ENCODE peak calls at places on chromosomes 3 and 15, in six cellular contexts. M is aorta, G is DND-41, J is MM.1S, P is fibroblast of lung, C is A549. V is an unnamed sample.

GRCh38 chr3:184656991-184657669 is 54.7 kb downstream of the MAGEF1 start:
- DNase-seq in G (no peak), J (no peak), M (no peak), C (no peak), P (peak; percentile 97), V (no peak)

GRCh38 chr15:98981851-98982722 is 25.5 kb downstream of the PGPEP1L start:
- DNase-seq in P (peak; percentile 41), C (no peak), J (no peak), M (no peak), G (no peak), V (no peak)

GRCh38 chr3:150756491-150757059 is 6.4 kb downstream of the SIAH2 start:
- DNase-seq in C (no peak), P (no peak), G (no peak), J (no peak), M (no peak), V (no peak)

GRCh38 chr3:177362646-177363045 is 165.4 kb upstream of the TBL1XR1 start:
- DNase-seq in P (no peak), M (no peak), J (peak; percentile 6), G (no peak), C (no peak), V (no peak)

GRCh38 chr15:25905140-25905539 is 42.0 kb upstream of the ATP10A start:
- DNase-seq in G (no peak), C (peak; percentile 28), M (no peak), J (no peak), P (peak; percentile 88), V (no peak)

GRCh38 chr3:42128526-42128925 is 37.4 kb downstream of the TRAK1 start:
- DNase-seq in G (no peak), M (no peak), J (no peak), C (no peak), P (no peak), V (no peak)

GRCh38 chr3:106261915-106262683 is 393.3 kb upstream of the CBLB start:
- DNase-seq in C (no peak), P (peak; percentile 93), J (no peak), G (no peak), M (no peak), V (no peak)

GRCh38 chr3:80688814-80689213 is 921.0 kb upstream of the ROBO1 start:
- DNase-seq in M (no peak), J (peak; percentile 19), C (peak; percentile 52), P (peak; percentile 24), G (no peak), V (no peak)

GRCh38 chr3:33355611-33356010 is 78.4 kb downstream of the FBXL2 start:
- DNase-seq in C (peak; percentile 36), P (peak; percentile 77), M (no peak), J (no peak), G (no peak), V (no peak)

GRCh38 chr15:22980189-22981136 is at the start of gene CYFIP1:
- DNase-seq in M (peak; percentile 96), C (peak; percentile 84), J (peak; percentile 53), G (no peak), P (peak; percentile 88), V (no peak)

GRCh38 chr3:111751961-111752360 is 107.1 kb upstream of the PHLDB2 start:
- DNase-seq in C (no peak), J (no peak), G (no peak), P (peak; percentile 93), M (no peak), V (no peak)

GRCh38 chr3:111735271-111735758 is 123.8 kb upstream of the PHLDB2 start:
- DNase-seq in M (no peak), P (peak; percentile 100), G (no peak), C (peak; percentile 89), J (no peak), V (no peak)

GRCh38 chr15:31340591-31340990 is 14.0 kb downstream of the KLF13 start:
- DNase-seq in M (no peak), G (no peak), P (no peak), C (no peak), J (no peak), V (no peak)

GRCh38 chr15:68211656-68212320 is 6.7 kb upstream of the CALML4 start:
- DNase-seq in J (no peak), P (no peak), M (peak; percentile 69), C (no peak), G (no peak), V (no peak)

GRCh38 chr3:99172736-99173657 is 271.5 kb upstream of the DCBLD2 start:
- DNase-seq in C (peak; percentile 67), J (peak; percentile 63), P (peak; percentile 71), G (peak; percentile 65), M (peak; percentile 62), V (peak; percentile 5)

GRCh38 chr15:66692808-66693596 is 9.0 kb upstream of the SMAD6 start:
- DNase-seq in J (no peak), C (no peak), M (no peak), P (no peak), G (peak; percentile 44), V (peak; percentile 6)

GRCh38 chr3:126049289-126050049 is 34.5 kb downstream of the SLC41A3 start:
- DNase-seq in C (no peak), J (no peak), M (no peak), G (no peak), P (no peak), V (no peak)

GRCh38 chr3:15204005-15204404 is 2.0 kb upstream of the CAPN7 start:
- DNase-seq in C (peak; percentile 17), G (no peak), J (no peak), P (peak; percentile 37), M (no peak), V (no peak)

GRCh38 chr3:197352382-197352781 is 54.0 kb upstream of the DLG1 start:
- DNase-seq in M (peak; percentile 86), G (no peak), P (peak; percentile 89), C (no peak), J (no peak), V (no peak)

GRCh38 chr3:195147649-195148121 is 123.3 kb downstream of the XXYLT1 start:
- DNase-seq in G (no peak), J (peak; percentile 95), P (no peak), M (no peak), C (no peak), V (no peak)

GRCh38 chr3:55159711-55160110 is 231.9 kb upstream of the LRTM1 start:
- DNase-seq in M (no peak), G (no peak), P (no peak), J (no peak), C (no peak), V (no peak)

GRCh38 chr15:39502616-39503195 is 78.2 kb upstream of the THBS1 start:
- DNase-seq in G (no peak), C (no peak), J (no peak), P (peak; percentile 72), M (no peak), V (no peak)
- H3K4me1 ChIP-seq in G (peaks cover 6% of the 10 kb centered on the region), C (no peaks in the 10 kb centered on the region), J (peaks cover 23% of the 10 kb centered on the region), P (peaks cover 17% of the 10 kb centered on the region), M (no peaks in the 10 kb centered on the region), V (no peaks in the 10 kb centered on the region)

GRCh38 chr15:74799843-74800558 is 12.6 kb upstream of the LMAN1L start:
- DNase-seq in P (peak; percentile 25), C (peak; percentile 68), G (peak; percentile 73), J (peak; percentile 88), M (peak; percentile 92), V (peak; percentile 88)
- H3K4me1 ChIP-seq in P (peaks cover 3% of the 10 kb centered on the region), C (peaks cover 3% of the 10 kb centered on the region), G (no peaks in the 10 kb centered on the region), J (peaks cover 30% of the 10 kb centered on the region), M (no peaks in the 10 kb centered on the region), V (peaks cover 55% of the 10 kb centered on the region)

GRCh38 chr3:16936656-16937055 is 51.9 kb downstream of the PLCL2 start:
- DNase-seq in M (no peak), P (no peak), C (no peak), G (no peak), J (no peak), V (no peak)
- H3K4me1 ChIP-seq in M (peaks cover 2% of the 10 kb centered on the region), P (no peaks in the 10 kb centered on the region), C (no peaks in the 10 kb centered on the region), G (peaks cover 12% of the 10 kb centered on the region), J (peaks cover 10% of the 10 kb centered on the region), V (peaks cover 92% of the 10 kb centered on the region)

GRCh38 chr3:97863025-97863424 is 41.2 kb downstream of the CRYBG3 start:
- DNase-seq in P (peak; percentile 68), G (no peak), C (peak; percentile 5), J (no peak), M (no peak), V (no peak)
- H3K4me1 ChIP-seq in P (no peaks in the 10 kb centered on the region), G (no peaks in the 10 kb centered on the region), C (peaks cover 9% of the 10 kb centered on the region), J (no peaks in the 10 kb centered on the region), M (no peaks in the 10 kb centered on the region), V (no peaks in the 10 kb centered on the region)

GRCh38 chr15:63369766-63370165 is 11.9 kb downstream of the CA12 start:
- DNase-seq in J (no peak), M (no peak), C (no peak), P (peak; percentile 64), G (no peak), V (no peak)

GRCh38 chr15:63367390-63367789 is 14.3 kb downstream of the CA12 start:
- DNase-seq in G (no peak), M (no peak), P (no peak), C (peak; percentile 89), J (no peak), V (no peak)

GRCh38 chr15:63367900-63368299 is 13.7 kb downstream of the CA12 start:
- DNase-seq in M (no peak), C (no peak), J (no peak), G (no peak), P (no peak), V (no peak)

GRCh38 chr15:63369296-63369695 is 12.3 kb downstream of the CA12 start:
- DNase-seq in M (no peak), C (no peak), G (peak; percentile 30), J (peak; percentile 22), P (no peak), V (no peak)

DNA sequence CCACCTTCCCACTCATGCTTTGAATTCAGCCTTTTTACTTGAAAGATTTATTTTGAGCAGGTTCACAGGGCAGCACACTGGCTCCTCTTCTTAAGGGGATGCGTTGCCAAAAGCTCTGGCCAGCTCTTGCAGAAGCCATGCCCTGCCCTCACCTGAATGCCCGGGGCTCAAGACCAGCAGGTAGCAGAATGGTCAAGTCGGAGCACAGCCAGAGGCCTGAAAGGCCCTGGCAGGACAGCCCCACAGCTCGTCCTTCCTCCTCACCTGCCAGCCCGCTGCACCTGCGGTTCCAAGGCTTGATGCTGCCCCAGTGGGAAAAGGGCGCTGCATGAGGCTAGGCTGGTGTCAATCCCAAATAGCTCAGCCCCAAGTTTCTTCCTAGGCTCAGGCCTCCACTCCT is 13.1 kb downstream of the CA12 start:
- DNase-seq in M (no peak), C (no peak), G (no peak), P (no peak), J (no peak), V (no peak)
- H3K4me1 ChIP-seq in M (no peaks in the 10 kb centered on the region), C (peaks cover 100% of the 10 kb centered on the region), G (no peaks in the 10 kb centered on the region), P (peaks cover 21% of the 10 kb centered on the region), J (no peaks in the 10 kb centered on the region), V (no peaks in the 10 kb centered on the region)

GRCh38 chr3:188246905-188247304 is 92.9 kb downstream of the LPP start:
- DNase-seq in J (no peak), G (no peak), M (no peak), C (no peak), P (no peak), V (no peak)
- H3K4me1 ChIP-seq in J (no peaks in the 10 kb centered on the region), G (no peaks in the 10 kb centered on the region), M (peaks cover 5% of the 10 kb centered on the region), C (peaks cover 71% of the 10 kb centered on the region), P (peaks cover 13% of the 10 kb centered on the region), V (no peaks in the 10 kb centered on the region)

GRCh38 chr15:63435416-63435815 is 53.8 kb upstream of the CA12 start:
- DNase-seq in P (no peak), J (no peak), M (no peak), G (no peak), C (no peak), V (no peak)
- H3K4me1 ChIP-seq in P (peaks cover 8% of the 10 kb centered on the region), J (peaks cover 8% of the 10 kb centered on the region), M (no peaks in the 10 kb centered on the region), G (peaks cover 16% of the 10 kb centered on the region), C (peaks cover 25% of the 10 kb centered on the region), V (peaks cover 27% of the 10 kb centered on the region)

V was measured in CD4-positive, alpha-beta memory T cell.